ENCODE peak calls at places on chromosome 6, in eight cellular contexts. Q is left lung, P is right atrium auricular region, R is ovary, W is uterus, X is endodermal cell, U is AG04450, C is breast epithelium. Z is an unnamed sample.
A peak's percentile ranks its signal among the peaks of the same experiment; 100 is the strongest.

GRCh38 chr6:11650711-11651110 is 113.2 kb downstream of the TMEM170B start:
- DNase-seq in Q (no peak), P (no peak), R (no peak), W (no peak), X (peak; percentile 50), U (no peak), C (no peak), Z (no peak)

GRCh38 chr6:140845666-140846065 is 1287.1 kb upstream of the GJE1 start:
- DNase-seq in Q (no peak), P (no peak), R (no peak), W (no peak), X (no peak), U (no peak), C (no peak), Z (no peak)

GRCh38 chr6:90008908-90009501 is 114.7 kb downstream of the GJA10 start:
- DNase-seq in Q (no peak), P (no peak), R (no peak), W (no peak), X (no peak), U (no peak), C (no peak), Z (no peak)

GRCh38 chr6:39806277-39806676 is 14.1 kb downstream of the DAAM2 start:
- DNase-seq in Q (no peak), P (no peak), R (no peak), W (no peak), X (no peak), U (no peak), C (no peak), Z (no peak)

GRCh38 chr6:150072201-150072600 is 3.3 kb upstream of the ULBP3 start:
- DNase-seq in Q (peak; percentile 89), P (no peak), R (no peak), W (no peak), X (peak; percentile 85), U (no peak), C (peak; percentile 81), Z (peak; percentile 62)

GRCh38 chr6:41193884-41194283 is 7.1 kb downstream of the TREML2 start:
- DNase-seq in Q (no peak), P (peak; percentile 2), R (no peak), W (no peak), X (no peak), U (no peak), C (no peak), Z (no peak)

GRCh38 chr6:137870744-137871247 is 3.7 kb downstream of the TNFAIP3 start:
- DNase-seq in Q (no peak), P (no peak), R (no peak), W (no peak), X (no peak), U (no peak), C (no peak), Z (no peak)

GRCh38 chr6:11969092-11969491 is 43.0 kb upstream of the HIVEP1 start:
- DNase-seq in Q (no peak), P (no peak), R (peak; percentile 34), W (no peak), X (no peak), U (peak; percentile 11), C (no peak), Z (no peak)

GRCh38 chr6:12186543-12186942 is 103.6 kb upstream of the EDN1 start:
- DNase-seq in Q (no peak), P (no peak), R (no peak), W (no peak), X (no peak), U (no peak), C (no peak), Z (no peak)

GRCh38 chr6:1379810-1380198 is 9.6 kb upstream of the FOXF2 start:
- DNase-seq in Q (no peak), P (no peak), R (no peak), W (no peak), X (no peak), U (no peak), C (no peak), Z (no peak)

GRCh38 chr6:15332441-15332840 is 86.6 kb downstream of the JARID2 start:
- DNase-seq in Q (no peak), P (no peak), R (no peak), W (no peak), X (no peak), U (peak; percentile 69), C (no peak), Z (no peak)

GRCh38 chr6:142783499-142783898 is 161.5 kb downstream of the HIVEP2 start:
- DNase-seq in Q (no peak), P (no peak), R (no peak), W (no peak), X (no peak), U (no peak), C (no peak), Z (no peak)

GRCh38 chr6:134352786-134353480 is 35.0 kb upstream of the SGK1 start:
- DNase-seq in Q (no peak), P (no peak), R (no peak), W (no peak), X (no peak), U (peak; percentile 39), C (no peak), Z (no peak)

GRCh38 chr6:105834548-105834947 is 251.6 kb upstream of the PRDM1 start:
- DNase-seq in Q (no peak), P (no peak), R (no peak), W (no peak), X (no peak), U (no peak), C (no peak), Z (no peak)

GRCh38 chr6:105838156-105838555 is 248.0 kb upstream of the PRDM1 start:
- DNase-seq in Q (no peak), P (no peak), R (no peak), W (no peak), X (no peak), U (no peak), C (no peak), Z (no peak)

GRCh38 chr6:105836379-105836778 is 249.8 kb upstream of the PRDM1 start:
- DNase-seq in Q (no peak), P (no peak), R (no peak), W (no peak), X (no peak), U (no peak), C (no peak), Z (no peak)

GRCh38 chr6:105836889-105837288 is 249.2 kb upstream of the PRDM1 start:
- DNase-seq in Q (no peak), P (no peak), R (no peak), W (no peak), X (no peak), U (no peak), C (no peak), Z (no peak)

DNA sequence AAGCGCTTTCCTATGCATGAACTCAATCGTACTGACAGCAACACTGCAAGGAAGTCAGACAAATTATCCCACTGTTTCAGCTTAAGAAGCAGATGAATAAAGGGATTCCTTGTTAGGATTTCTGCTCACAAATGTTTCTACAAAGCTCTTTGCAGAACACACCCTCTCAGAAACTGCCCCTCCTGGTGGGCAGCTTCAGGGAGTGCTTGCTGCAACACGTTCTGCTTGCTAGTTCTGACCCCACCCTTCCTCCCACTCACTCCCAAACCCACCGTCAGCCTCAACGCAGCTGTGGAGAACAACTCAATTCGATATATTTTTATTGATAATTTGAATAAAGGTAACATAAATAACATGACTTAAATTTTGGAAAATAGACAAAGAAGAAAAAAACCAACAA is 250.8 kb upstream of the PRDM1 start:
- DNase-seq in Q (no peak), P (no peak), R (no peak), W (no peak), X (peak; percentile 89), U (no peak), C (no peak), Z (no peak)
- TF ChIP-seq CTCF in Q (no peak), P (no peak), R (no peak), W (no peak), X (peak; percentile 90), U (peak; percentile 54), C (no peak), Z (no peak)

GRCh38 chr6:56691201-56691595 is 48.5 kb upstream of the DST start:
- DNase-seq in Q (no peak), P (no peak), R (no peak), W (no peak), X (no peak), U (no peak), C (no peak), Z (no peak)

GRCh38 chr6:56689663-56690062 is 47.0 kb upstream of the DST start:
- DNase-seq in Q (no peak), P (no peak), R (no peak), W (no peak), X (no peak), U (no peak), C (no peak), Z (no peak)

GRCh38 chr6:56689114-56689513 is 46.4 kb upstream of the DST start:
- DNase-seq in Q (no peak), P (no peak), R (no peak), W (no peak), X (no peak), U (no peak), C (no peak), Z (no peak)

GRCh38 chr6:56692586-56693245 is 50.0 kb upstream of the DST start:
- DNase-seq in Q (no peak), P (no peak), R (no peak), W (no peak), X (no peak), U (no peak), C (no peak), Z (no peak)

GRCh38 chr6:56690519-56691200 is 48.0 kb upstream of the DST start:
- DNase-seq in Q (no peak), P (no peak), R (no peak), W (no peak), X (no peak), U (no peak), C (no peak), Z (no peak)
- H3K27ac ChIP-seq in Q (no peak overlapping the region), P (peak overlapping the region; percentile 93), R (no peak overlapping the region), W (no peak overlapping the region), X (no peak overlapping the region), U (peak overlapping the region; percentile 83), C (peak overlapping the region; percentile 88), Z (peak overlapping the region; percentile 57)

DNA sequence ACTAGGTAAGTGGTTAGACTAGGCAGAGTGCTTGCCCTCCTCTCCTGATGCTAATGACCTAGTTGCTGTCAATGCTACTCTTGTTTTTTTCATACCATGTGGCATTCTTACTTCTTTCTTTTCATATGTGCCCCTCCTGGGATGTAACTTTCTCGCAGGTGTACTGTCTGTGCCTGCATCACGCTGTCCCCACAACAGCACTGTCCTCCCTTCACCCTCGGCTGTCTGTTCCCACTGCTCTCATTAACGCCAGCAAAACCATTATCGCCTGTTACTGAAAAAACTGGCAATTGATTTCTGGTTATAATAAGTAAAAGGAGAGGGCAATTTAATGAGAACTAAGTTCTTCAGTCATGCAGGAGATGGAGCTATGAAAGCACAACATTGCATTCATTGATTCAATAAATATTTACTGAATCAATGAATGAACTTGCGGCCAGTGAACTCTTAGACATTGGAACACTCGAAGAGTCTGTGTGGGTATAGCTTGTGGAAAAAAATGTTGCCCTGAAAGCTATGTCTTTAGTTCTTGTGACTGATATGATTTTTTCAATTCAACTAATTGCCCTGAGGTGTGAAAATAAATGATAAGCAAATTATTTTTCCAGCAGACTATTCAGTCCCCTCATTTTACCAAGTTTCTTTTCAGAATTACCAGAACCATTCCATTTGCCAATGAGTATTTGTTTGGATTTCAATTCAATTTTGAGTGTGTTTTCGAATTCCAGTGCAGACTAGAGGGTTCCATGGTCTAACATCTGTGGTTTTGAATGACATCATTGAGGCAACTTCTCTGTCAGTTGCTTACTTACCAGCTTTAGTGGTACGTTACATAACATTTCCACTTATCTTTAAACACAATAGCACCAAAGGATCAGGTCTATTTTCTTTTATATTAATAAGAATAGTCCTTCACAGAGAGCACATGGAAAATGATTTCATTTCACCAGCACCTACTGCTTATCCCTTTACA is 2.1 kb downstream of the SLC17A4 start:
- DNase-seq in Q (no peak), P (no peak), R (no peak), W (no peak), X (no peak), U (no peak), C (no peak), Z (no peak)
- H3K4me3 ChIP-seq in Q (no peak overlapping the region), P (no peak overlapping the region), R (no peak overlapping the region), W (no peak overlapping the region), X (no peak overlapping the region), U (no peak overlapping the region), C (no peak overlapping the region), Z (no peak overlapping the region)

GRCh38 chr6:71205336-71205956 is 83.2 kb upstream of the OGFRL1 start:
- DNase-seq in Q (no peak), P (no peak), R (no peak), W (no peak), X (no peak), U (no peak), C (no peak), Z (no peak)
- TF ChIP-seq CTCF in Q (no peak), P (no peak), R (no peak), W (no peak), X (no peak), U (no peak), C (no peak), Z (no peak)